ENCODE peak calls at places on chromosomes 4 and X, in seven cellular contexts. One of them, this sample, is unnamed.

GRCh38 chr4:151100517-151100916 is 1.1 kb downstream of the RPS3A start:
- DNase-seq in colonic mucosa: no peak
- DNase-seq in right atrium auricular region: no peak
- DNase-seq in AG04450: no peak
- DNase-seq in tibial artery: no peak
- DNase-seq in astrocyte of the spinal cord: no peak
- DNase-seq in GM23248: no peak
- DNase-seq in this sample: no peak

GRCh38 chr4:126604273-126604867 is 1028.4 kb upstream of the INTU start:
- DNase-seq in AG04450: peak
- DNase-seq in tibial artery: peak
- DNase-seq in astrocyte of the spinal cord: peak
- DNase-seq in right atrium auricular region: no peak
- DNase-seq in GM23248: peak
- DNase-seq in colonic mucosa: no peak
- DNase-seq in this sample: peak

GRCh38 chrX:41559662-41560061 is 112.5 kb downstream of the NYX start:
- DNase-seq in astrocyte of the spinal cord: peak
- DNase-seq in GM23248: peak
- DNase-seq in AG04450: peak
- DNase-seq in tibial artery: no peak
- DNase-seq in colonic mucosa: no peak
- DNase-seq in right atrium auricular region: no peak
- DNase-seq in this sample: peak

GRCh38 chr4:104491826-104492771 is 2.6 kb downstream of the CXXC4 start:
- DNase-seq in GM23248: peak
- DNase-seq in AG04450: no peak
- DNase-seq in colonic mucosa: peak
- DNase-seq in astrocyte of the spinal cord: peak
- DNase-seq in tibial artery: no peak
- DNase-seq in right atrium auricular region: no peak
- DNase-seq in this sample: no peak

GRCh38 chr4:165502919-165503907 is 124.4 kb downstream of the CPE start:
- DNase-seq in tibial artery: no peak
- DNase-seq in colonic mucosa: no peak
- DNase-seq in GM23248: peak
- DNase-seq in astrocyte of the spinal cord: peak
- DNase-seq in right atrium auricular region: no peak
- DNase-seq in AG04450: no peak
- DNase-seq in this sample: peak

GRCh38 chrX:120794525-120794975 is 81.1 kb downstream of the CT47B1 start:
- DNase-seq in AG04450: no peak
- DNase-seq in tibial artery: no peak
- DNase-seq in colonic mucosa: no peak
- DNase-seq in GM23248: peak
- DNase-seq in astrocyte of the spinal cord: peak
- DNase-seq in right atrium auricular region: no peak
- DNase-seq in this sample: peak

GRCh38 chr4:142645478-142646108 is 200.5 kb downstream of the INPP4B start:
- DNase-seq in astrocyte of the spinal cord: no peak
- DNase-seq in right atrium auricular region: no peak
- DNase-seq in GM23248: no peak
- DNase-seq in colonic mucosa: no peak
- DNase-seq in tibial artery: no peak
- DNase-seq in AG04450: no peak
- DNase-seq in this sample: no peak

GRCh38 chrX:130878350-130879341 is 24.4 kb downstream of the ENOX2 start:
- DNase-seq in right atrium auricular region: no peak
- DNase-seq in GM23248: peak
- DNase-seq in astrocyte of the spinal cord: peak
- DNase-seq in colonic mucosa: peak
- DNase-seq in AG04450: peak
- DNase-seq in tibial artery: peak
- DNase-seq in this sample: peak

GRCh38 chrX:74613350-74614192 is 853 bp downstream of the RLIM start:
- DNase-seq in tibial artery: peak
- DNase-seq in GM23248: peak
- DNase-seq in colonic mucosa: peak
- DNase-seq in AG04450: no peak
- DNase-seq in right atrium auricular region: no peak
- DNase-seq in astrocyte of the spinal cord: peak
- DNase-seq in this sample: peak

GRCh38 chr4:151865327-151865726 is 104.5 kb upstream of the GATB start:
- DNase-seq in astrocyte of the spinal cord: no peak
- DNase-seq in GM23248: peak
- DNase-seq in tibial artery: peak
- DNase-seq in right atrium auricular region: no peak
- DNase-seq in AG04450: no peak
- DNase-seq in colonic mucosa: peak
- DNase-seq in this sample: no peak

GRCh38 chrX:150058728-150059127 is 120.4 kb upstream of the EOLA2 start:
- DNase-seq in astrocyte of the spinal cord: no peak
- DNase-seq in GM23248: no peak
- DNase-seq in colonic mucosa: no peak
- DNase-seq in tibial artery: no peak
- DNase-seq in right atrium auricular region: no peak
- DNase-seq in AG04450: no peak
- DNase-seq in this sample: peak

GRCh38 chr4:95129708-95130343 is 372.1 kb downstream of the BMPR1B start:
- DNase-seq in right atrium auricular region: peak
- DNase-seq in tibial artery: peak
- DNase-seq in AG04450: peak
- DNase-seq in astrocyte of the spinal cord: peak
- DNase-seq in colonic mucosa: peak
- DNase-seq in GM23248: peak
- DNase-seq in this sample: peak

GRCh38 chr4:165716472-165716871 is 156.6 kb upstream of the TLL1 start:
- DNase-seq in tibial artery: no peak
- DNase-seq in GM23248: no peak
- DNase-seq in colonic mucosa: no peak
- DNase-seq in AG04450: no peak
- DNase-seq in astrocyte of the spinal cord: no peak
- DNase-seq in right atrium auricular region: no peak
- DNase-seq in this sample: no peak

GRCh38 chr4:6343950-6344408 is 74.3 kb downstream of the WFS1 start:
- DNase-seq in AG04450: peak
- DNase-seq in astrocyte of the spinal cord: peak
- DNase-seq in tibial artery: no peak
- DNase-seq in colonic mucosa: no peak
- DNase-seq in right atrium auricular region: no peak
- DNase-seq in GM23248: peak
- DNase-seq in this sample: peak

GRCh38 chr4:142353149-142353738 is 492.9 kb downstream of the INPP4B start:
- DNase-seq in colonic mucosa: no peak
- DNase-seq in astrocyte of the spinal cord: peak
- DNase-seq in right atrium auricular region: no peak
- DNase-seq in tibial artery: no peak
- DNase-seq in AG04450: peak
- DNase-seq in GM23248: peak
- DNase-seq in this sample: peak

GRCh38 chr4:23333556-23333945 is 556.3 kb downstream of the PPARGC1A start:
- DNase-seq in tibial artery: no peak
- DNase-seq in GM23248: no peak
- DNase-seq in AG04450: no peak
- DNase-seq in astrocyte of the spinal cord: peak
- DNase-seq in colonic mucosa: no peak
- DNase-seq in right atrium auricular region: no peak
- DNase-seq in this sample: peak

GRCh38 chrX:6449946-6450345 is 85.0 kb downstream of the VCX3A start:
- DNase-seq in AG04450: no peak
- DNase-seq in tibial artery: no peak
- DNase-seq in colonic mucosa: no peak
- DNase-seq in GM23248: no peak
- DNase-seq in astrocyte of the spinal cord: no peak
- DNase-seq in right atrium auricular region: no peak
- DNase-seq in this sample: no peak

GRCh38 chr4:3315566-3315965 is 22.7 kb downstream of the RGS12 start:
- DNase-seq in right atrium auricular region: no peak
- DNase-seq in tibial artery: no peak
- DNase-seq in AG04450: no peak
- DNase-seq in astrocyte of the spinal cord: no peak
- DNase-seq in GM23248: no peak
- DNase-seq in colonic mucosa: peak
- DNase-seq in this sample: no peak

GRCh38 chr4:22315643-22316042 is 200.2 kb downstream of the ADGRA3 start:
- DNase-seq in astrocyte of the spinal cord: no peak
- DNase-seq in colonic mucosa: no peak
- DNase-seq in tibial artery: no peak
- DNase-seq in GM23248: peak
- DNase-seq in right atrium auricular region: no peak
- DNase-seq in AG04450: no peak
- DNase-seq in this sample: peak

GRCh38 chr4:38190717-38191178 is 230.6 kb downstream of the PTTG2 start:
- DNase-seq in astrocyte of the spinal cord: peak
- DNase-seq in colonic mucosa: no peak
- DNase-seq in GM23248: peak
- DNase-seq in right atrium auricular region: no peak
- DNase-seq in AG04450: no peak
- DNase-seq in tibial artery: peak
- DNase-seq in this sample: peak

GRCh38 chrX:107710617-107711391 is 64.8 kb downstream of the TSC22D3 start:
- DNase-seq in colonic mucosa: no peak
- DNase-seq in astrocyte of the spinal cord: peak
- DNase-seq in right atrium auricular region: no peak
- DNase-seq in tibial artery: peak
- DNase-seq in GM23248: peak
- DNase-seq in AG04450: peak
- DNase-seq in this sample: peak

GRCh38 chr4:54368861-54369260 is 139.8 kb downstream of the PDGFRA start:
- DNase-seq in AG04450: no peak
- DNase-seq in right atrium auricular region: no peak
- DNase-seq in astrocyte of the spinal cord: peak
- DNase-seq in GM23248: no peak
- DNase-seq in tibial artery: no peak
- DNase-seq in colonic mucosa: no peak
- DNase-seq in this sample: no peak

GRCh38 chrX:14409341-14409740 is 120.0 kb upstream of the GLRA2 start:
- DNase-seq in tibial artery: no peak
- DNase-seq in astrocyte of the spinal cord: peak
- DNase-seq in right atrium auricular region: no peak
- DNase-seq in GM23248: peak
- DNase-seq in AG04450: no peak
- DNase-seq in colonic mucosa: peak
- DNase-seq in this sample: peak

GRCh38 chr4:99722006-99722405 is 64.4 kb upstream of the C4orf54 start:
- DNase-seq in colonic mucosa: no peak
- DNase-seq in astrocyte of the spinal cord: no peak
- DNase-seq in tibial artery: no peak
- DNase-seq in GM23248: no peak
- DNase-seq in right atrium auricular region: no peak
- DNase-seq in AG04450: no peak
- DNase-seq in this sample: no peak

GRCh38 chr4:1727117-1728031 is 6.1 kb downstream of the TACC3 start:
- DNase-seq in GM23248: peak
- DNase-seq in tibial artery: peak
- DNase-seq in AG04450: no peak
- DNase-seq in astrocyte of the spinal cord: peak
- DNase-seq in colonic mucosa: peak
- DNase-seq in right atrium auricular region: peak
- DNase-seq in this sample: peak

GRCh38 chrX:110008001-110008635 is 5.2 kb downstream of the TMEM164 start:
- DNase-seq in tibial artery: no peak
- DNase-seq in AG04450: no peak
- DNase-seq in astrocyte of the spinal cord: no peak
- DNase-seq in colonic mucosa: no peak
- DNase-seq in GM23248: no peak
- DNase-seq in right atrium auricular region: no peak
- DNase-seq in this sample: no peak
- H3K4me3 ChIP-seq in tibial artery: no peak
- H3K4me3 ChIP-seq in AG04450: no peak
- H3K4me3 ChIP-seq in astrocyte of the spinal cord: no peak
- H3K4me3 ChIP-seq in colonic mucosa: no peak
- H3K4me3 ChIP-seq in GM23248: no peak
- H3K4me3 ChIP-seq in right atrium auricular region: no peak
- H3K4me3 ChIP-seq in this sample: no peak

GRCh38 chrX:2499507-2499906 is 1.3 kb downstream of the DHRSX start:
- DNase-seq in GM23248: no peak
- DNase-seq in colonic mucosa: no peak
- DNase-seq in tibial artery: no peak
- DNase-seq in astrocyte of the spinal cord: no peak
- DNase-seq in right atrium auricular region: no peak
- DNase-seq in AG04450: no peak
- DNase-seq in this sample: no peak

GRCh38 chrX:2500681-2501151 is at the start of the genes DHRSX and ZBED1:
- DNase-seq in colonic mucosa: peak
- DNase-seq in AG04450: no peak
- DNase-seq in right atrium auricular region: no peak
- DNase-seq in astrocyte of the spinal cord: no peak
- DNase-seq in GM23248: peak
- DNase-seq in tibial artery: no peak
- DNase-seq in this sample: no peak

GRCh38 chrX:2500091-2500680 is 590 bp downstream of the DHRSX start:
- DNase-seq in tibial artery: peak
- DNase-seq in GM23248: peak
- DNase-seq in right atrium auricular region: no peak
- DNase-seq in AG04450: no peak
- DNase-seq in colonic mucosa: peak
- DNase-seq in astrocyte of the spinal cord: peak
- DNase-seq in this sample: peak

GRCh38 chrX:2498781-2499302 is 1.9 kb downstream of the DHRSX start:
- DNase-seq in right atrium auricular region: no peak
- DNase-seq in colonic mucosa: peak
- DNase-seq in AG04450: no peak
- DNase-seq in astrocyte of the spinal cord: peak
- DNase-seq in tibial artery: peak
- DNase-seq in GM23248: peak
- DNase-seq in this sample: peak

GRCh38 chrX:2497961-2498780 is 2.6 kb downstream of the DHRSX start:
- DNase-seq in AG04450: no peak
- DNase-seq in tibial artery: no peak
- DNase-seq in astrocyte of the spinal cord: peak
- DNase-seq in colonic mucosa: peak
- DNase-seq in GM23248: peak
- DNase-seq in right atrium auricular region: no peak
- DNase-seq in this sample: peak
- H3K4me3 ChIP-seq in AG04450: peak
- H3K4me3 ChIP-seq in tibial artery: peak
- H3K4me3 ChIP-seq in astrocyte of the spinal cord: peak
- H3K4me3 ChIP-seq in colonic mucosa: peak
- H3K4me3 ChIP-seq in GM23248: peak
- H3K4me3 ChIP-seq in right atrium auricular region: peak
- H3K4me3 ChIP-seq in this sample: peak

DNA sequence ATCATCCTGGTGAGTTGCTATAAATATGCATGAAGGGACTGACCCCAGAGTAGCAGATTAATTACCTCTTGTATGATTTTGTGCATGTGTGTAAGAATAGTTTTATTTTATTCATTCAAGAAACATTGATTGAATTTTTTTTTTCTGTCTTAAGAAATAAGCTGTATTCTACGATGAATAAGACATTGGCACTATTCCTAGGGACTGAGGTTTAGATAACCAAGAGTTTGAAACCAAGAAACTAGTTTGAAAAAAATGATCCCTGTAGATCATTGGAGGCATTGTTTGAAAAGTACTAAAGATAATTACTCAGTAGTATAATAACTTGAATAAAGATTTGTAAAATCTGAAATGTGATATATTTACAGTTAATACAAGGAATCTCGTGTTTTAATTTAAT is 1086.9 kb downstream of the PCDH7 start:
- DNase-seq in colonic mucosa: no peak
- DNase-seq in astrocyte of the spinal cord: peak
- DNase-seq in GM23248: no peak
- DNase-seq in right atrium auricular region: no peak
- DNase-seq in tibial artery: no peak
- DNase-seq in AG04450: no peak
- DNase-seq in this sample: peak
- H3K4me3 ChIP-seq in colonic mucosa: no peak
- H3K4me3 ChIP-seq in astrocyte of the spinal cord: no peak
- H3K4me3 ChIP-seq in GM23248: no peak
- H3K4me3 ChIP-seq in right atrium auricular region: no peak
- H3K4me3 ChIP-seq in tibial artery: no peak
- H3K4me3 ChIP-seq in AG04450: no peak
- H3K4me3 ChIP-seq in this sample: no peak

GRCh38 chr4:107036602-107037151 is 564 bp upstream of the DKK2 start:
- DNase-seq in GM23248: peak
- DNase-seq in tibial artery: no peak
- DNase-seq in colonic mucosa: no peak
- DNase-seq in astrocyte of the spinal cord: no peak
- DNase-seq in right atrium auricular region: no peak
- DNase-seq in AG04450: no peak
- DNase-seq in this sample: no peak
- H3K4me3 ChIP-seq in GM23248: peak
- H3K4me3 ChIP-seq in tibial artery: peak
- H3K4me3 ChIP-seq in colonic mucosa: peak
- H3K4me3 ChIP-seq in astrocyte of the spinal cord: peak
- H3K4me3 ChIP-seq in right atrium auricular region: peak
- H3K4me3 ChIP-seq in AG04450: peak
- H3K4me3 ChIP-seq in this sample: peak